ENCODE peak calls at places on chromosome 3, in six cellular contexts. H is MM.1S, U is GM23338, X is hepatocyte, S is PC-3, Y is SK-N-SH. V is an unnamed sample.

GRCh38 chr3:70387889-70388288 is 75.5 kb upstream of the MDFIC2 start:
- DNase-seq in H (no peak), U (no peak), X (no peak), S (no peak), Y (no peak), V (no peak)

GRCh38 chr3:89405145-89405544 is 297.7 kb downstream of the EPHA3 start:
- DNase-seq in H (no peak), U (no peak), X (no peak), S (no peak), Y (no peak), V (no peak)

GRCh38 chr3:188627652-188628051 is 473.7 kb downstream of the LPP start:
- DNase-seq in H (no peak), U (no peak), X (no peak), S (peak; percentile 91), Y (no peak), V (peak; percentile 85)

GRCh38 chr3:88896026-88896425 is 211.4 kb upstream of the EPHA3 start:
- DNase-seq in H (no peak), U (no peak), X (no peak), S (peak; percentile 27), Y (no peak), V (no peak)

GRCh38 chr3:182238141-182238540 is 526.4 kb downstream of the SOX2 start:
- DNase-seq in H (no peak), U (peak; percentile 55), X (no peak), S (no peak), Y (no peak), V (no peak)

GRCh38 chr3:152257246-152258074 is 11.3 kb upstream of the MBNL1 start:
- DNase-seq in H (no peak), U (no peak), X (no peak), S (no peak), Y (no peak), V (peak; percentile 52)

GRCh38 chr3:15405448-15406050 is 21.8 kb downstream of the METTL6 start:
- DNase-seq in H (peak; percentile 60), U (peak; percentile 80), X (peak; percentile 62), S (peak; percentile 72), Y (peak; percentile 51), V (peak; percentile 77)

GRCh38 chr3:3125977-3126376 is 763 bp upstream of the TRNT1 start:
- DNase-seq in H (no peak), U (no peak), X (no peak), S (no peak), Y (no peak), V (no peak)

GRCh38 chr3:128784228-128784627 is 58.2 kb downstream of the RAB7A start:
- DNase-seq in H (no peak), U (peak; percentile 86), X (peak; percentile 39), S (no peak), Y (peak; percentile 48), V (no peak)

GRCh38 chr3:167750273-167750971 is 14.9 kb downstream of the SERPINI1 start:
- DNase-seq in H (peak; percentile 86), U (no peak), X (no peak), S (no peak), Y (no peak), V (no peak)

GRCh38 chr3:18982920-18983319 is 165.4 kb upstream of the KCNH8 start:
- DNase-seq in H (no peak), U (no peak), X (no peak), S (no peak), Y (no peak), V (no peak)

GRCh38 chr3:152272771-152273242 is 4.1 kb downstream of the MBNL1 start:
- DNase-seq in H (no peak), U (no peak), X (no peak), S (peak; percentile 56), Y (no peak), V (peak; percentile 87)

GRCh38 chr3:52313188-52313773 is 2.8 kb upstream of the DNAH1 start:
- DNase-seq in H (no peak), U (no peak), X (no peak), S (no peak), Y (no peak), V (no peak)

GRCh38 chr3:44761347-44762169 is at the start of the genes KIAA1143 and KIF15:
- DNase-seq in H (peak; percentile 97), U (peak; percentile 98), X (peak; percentile 98), S (peak; percentile 98), Y (peak; percentile 91), V (peak; percentile 97)

GRCh38 chr3:23044463-23044862 is 158.7 kb upstream of the UBE2E2 start:
- DNase-seq in H (no peak), U (no peak), X (no peak), S (no peak), Y (no peak), V (no peak)

GRCh38 chr3:78887029-78887428 is 880.8 kb downstream of the ROBO1 start:
- DNase-seq in H (no peak), U (no peak), X (no peak), S (no peak), Y (no peak), V (peak; percentile 83)

GRCh38 chr3:126540946-126541627 is 17.1 kb downstream of the CHST13 start:
- DNase-seq in H (no peak), U (no peak), X (no peak), S (no peak), Y (peak; percentile 41), V (no peak)

GRCh38 chr3:9834520-9835380 is 9.1 kb downstream of the RPUSD3 start:
- DNase-seq in H (no peak), U (no peak), X (no peak), S (no peak), Y (no peak), V (no peak)

GRCh38 chr3:152835311-152836102 is 576 bp downstream of the P2RY1 start:
- DNase-seq in H (peak; percentile 64), U (peak; percentile 75), X (peak; percentile 79), S (peak; percentile 40), Y (peak; percentile 62), V (peak; percentile 71)

GRCh38 chr3:172654470-172654869 is 56.4 kb downstream of the NCEH1 start:
- DNase-seq in H (no peak), U (no peak), X (no peak), S (no peak), Y (no peak), V (no peak)

GRCh38 chr3:156409694-156410093 is 145.2 kb downstream of the SSR3 start:
- DNase-seq in H (no peak), U (no peak), X (no peak), S (no peak), Y (no peak), V (peak; percentile 56)

GRCh38 chr3:188255190-188255589 is 101.2 kb downstream of the LPP start:
- DNase-seq in H (no peak), U (no peak), X (no peak), S (no peak), Y (no peak), V (no peak)

GRCh38 chr3:18812316-18812715 is 336.0 kb upstream of the KCNH8 start:
- DNase-seq in H (no peak), U (no peak), X (peak; percentile 35), S (peak; percentile 95), Y (no peak), V (peak; percentile 7)

GRCh38 chr3:171880471-171880870 is 37.3 kb downstream of the TMEM212 start:
- DNase-seq in H (no peak), U (no peak), X (no peak), S (no peak), Y (no peak), V (no peak)

GRCh38 chr3:167729591-167729990 is 5.1 kb downstream of the PDCD10 start:
- DNase-seq in H (no peak), U (no peak), X (no peak), S (no peak), Y (no peak), V (peak; percentile 46)

GRCh38 chr3:153291052-153291689 is 129.1 kb downstream of the RAP2B start:
- DNase-seq in H (peak; percentile 70), U (peak; percentile 82), X (peak; percentile 23), S (peak; percentile 69), Y (peak; percentile 25), V (peak; percentile 50)

GRCh38 chr3:71189480-71189879 is 394.0 kb downstream of the FOXP1 start:
- DNase-seq in H (no peak), U (no peak), X (no peak), S (peak; percentile 5), Y (no peak), V (peak; percentile 31)

GRCh38 chr3:46400000-46400734 is 6.7 kb downstream of the CCR5AS start:
- DNase-seq in H (no peak), U (no peak), X (peak; percentile 65), S (no peak), Y (no peak), V (peak; percentile 55)

GRCh38 chr3:196159952-196160804 is 51.0 kb downstream of the ZDHHC19 start:
- DNase-seq in H (peak; percentile 71), U (peak; percentile 66), X (peak; percentile 48), S (peak; percentile 87), Y (no peak), V (peak; percentile 80)

GRCh38 chr3:184524981-184525336 is 36.6 kb upstream of the EPHB3 start:
- DNase-seq in H (no peak), U (peak; percentile 66), X (no peak), S (no peak), Y (peak; percentile 42), V (peak; percentile 39)

GRCh38 chr3:66224220-66224619 is 3.4 kb downstream of the SLC25A26 start:
- DNase-seq in H (no peak), U (no peak), X (no peak), S (no peak), Y (no peak), V (no peak)

GRCh38 chr3:112273536-112273935 is 20.5 kb downstream of the SLC9C1 start:
- DNase-seq in H (no peak), U (peak; percentile 23), X (no peak), S (no peak), Y (no peak), V (no peak)

GRCh38 chr3:53748512-53749271 is 97.5 kb downstream of the CHDH start:
- DNase-seq in H (no peak), U (peak; percentile 59), X (no peak), S (no peak), Y (no peak), V (no peak)

GRCh38 chr3:154018100-154018696 is 103.0 kb upstream of the ARHGEF26 start:
- DNase-seq in H (peak; percentile 38), U (peak; percentile 86), X (peak; percentile 57), S (peak; percentile 67), Y (peak; percentile 22), V (peak; percentile 40)

GRCh38 chr3:51637941-51638471 is 33.0 kb upstream of the TEX264 start:
- DNase-seq in H (peak; percentile 75), U (peak; percentile 92), X (peak; percentile 80), S (peak; percentile 76), Y (peak; percentile 68), V (peak; percentile 70)

GRCh38 chr3:47617061-47618010 is 38.7 kb upstream of the CSPG5 start:
- DNase-seq in H (no peak), U (no peak), X (no peak), S (peak; percentile 83), Y (no peak), V (peak; percentile 56)
- TF ChIP-seq EZH2phosphoT487 in H (no peak), U (no peak), X (no peak), S (no peak), Y (no peak), V (no peak)

GRCh38 chr3:43620953-43621405 is 832 bp downstream of the ANO10 start:
- DNase-seq in H (no peak), U (no peak), X (no peak), S (peak; percentile 39), Y (no peak), V (peak; percentile 69)
- H3K4me3 ChIP-seq in H (peak overlapping the region; percentile 96), U (peak overlapping the region; percentile 95), X (peak overlapping the region; percentile 91), S (peak overlapping the region; percentile 98), Y (peak overlapping the region; percentile 58), V (peak overlapping the region; percentile 84)

GRCh38 chr3:141015486-141015885 is 35.7 kb upstream of the SPSB4 start:
- DNase-seq in H (no peak), U (no peak), X (no peak), S (no peak), Y (no peak), V (peak; percentile 29)
- TF ChIP-seq EZH2phosphoT487 in H (no peak), U (no peak), X (no peak), S (no peak), Y (no peak), V (no peak)

GRCh38 chr3:133663569-133664313 is 2.0 kb upstream of the TOPBP1 start:
- DNase-seq in H (peak; percentile 75), U (peak; percentile 95), X (peak; percentile 83), S (peak; percentile 66), Y (peak; percentile 67), V (peak; percentile 75)
- H3K4me3 ChIP-seq in H (no peak overlapping the region), U (no peak overlapping the region), X (no peak overlapping the region), S (no peak overlapping the region), Y (no peak overlapping the region), V (no peak overlapping the region)